ENCODE peak calls at places on chromosomes 13 and 19, in seven cellular contexts. X, Y, W, K, V, U and F are unnamed samples.

GRCh38 chr19:2477141-2477710 is 1.3 kb downstream of the GADD45B start:
- DNase-seq in X (no peak), Y (no peak), W (no peak), K (no peak), V (no peak), U (peak; percentile 34), F (no peak)

GRCh38 chr19:47391510-47392223 is 27.7 kb downstream of the MEIS3 start:
- DNase-seq in X (peak; percentile 58), Y (peak; percentile 83), W (peak; percentile 49), K (peak; percentile 12), V (peak; percentile 89), U (peak; percentile 66), F (peak; percentile 60)

GRCh38 chr19:14511245-14511625 is 7.0 kb downstream of the DNAJB1 start:
- DNase-seq in X (no peak), Y (no peak), W (no peak), K (no peak), V (no peak), U (no peak), F (no peak)

GRCh38 chr19:35138305-35138799 is 272 bp upstream of the FXYD1 start:
- DNase-seq in X (no peak), Y (no peak), W (no peak), K (no peak), V (no peak), U (no peak), F (no peak)

GRCh38 chr13:95553271-95553588 is 710 bp downstream of the CLDN10 start:
- DNase-seq in X (no peak), Y (no peak), W (no peak), K (no peak), V (no peak), U (no peak), F (no peak)

GRCh38 chr13:112342841-112343361 is 33.3 kb upstream of the SPACA7 start:
- DNase-seq in X (no peak), Y (no peak), W (no peak), K (no peak), V (no peak), U (no peak), F (no peak)

GRCh38 chr19:41595258-41595889 is 19.4 kb downstream of the CEACAM21 start:
- DNase-seq in X (peak; percentile 61), Y (peak; percentile 80), W (peak; percentile 74), K (peak; percentile 40), V (no peak), U (peak; percentile 74), F (peak; percentile 95)

GRCh38 chr13:26186141-26186870 is 35.8 kb downstream of the RNF6 start:
- DNase-seq in X (peak; percentile 83), Y (peak; percentile 88), W (peak; percentile 65), K (peak; percentile 66), V (peak; percentile 91), U (peak; percentile 89), F (peak; percentile 92)

GRCh38 chr13:39888865-39889810 is 233.7 kb downstream of the COG6 start:
- DNase-seq in X (no peak), Y (no peak), W (no peak), K (no peak), V (no peak), U (no peak), F (peak; percentile 43)

GRCh38 chr13:79267560-79267959 is 138.5 kb downstream of the RBM26 start:
- DNase-seq in X (no peak), Y (no peak), W (no peak), K (no peak), V (no peak), U (no peak), F (no peak)

GRCh38 chr13:112442483-112443090 is 66.4 kb downstream of the SPACA7 start:
- DNase-seq in X (no peak), Y (no peak), W (no peak), K (no peak), V (no peak), U (peak; percentile 5), F (no peak)

GRCh38 chr19:11176466-11177193 is 20.7 kb downstream of the KANK2 start:
- DNase-seq in X (no peak), Y (no peak), W (no peak), K (no peak), V (no peak), U (no peak), F (no peak)

GRCh38 chr19:29858000-29858596 is 46.3 kb downstream of the CCNE1 start:
- DNase-seq in X (no peak), Y (peak; percentile 66), W (no peak), K (no peak), V (no peak), U (no peak), F (no peak)

GRCh38 chr19:19661675-19662251 is 1.7 kb downstream of the ATP13A1 start:
- DNase-seq in X (peak; percentile 66), Y (peak; percentile 51), W (no peak), K (peak; percentile 93), V (no peak), U (no peak), F (no peak)

GRCh38 chr19:1974381-1975066 is 33.6 kb downstream of the CSNK1G2 start:
- DNase-seq in X (no peak), Y (no peak), W (no peak), K (no peak), V (no peak), U (no peak), F (no peak)

GRCh38 chr19:57769345-57770131 is at the start of gene ZNF586:
- DNase-seq in X (no peak), Y (peak; percentile 95), W (peak; percentile 63), K (peak; percentile 72), V (peak; percentile 89), U (peak; percentile 93), F (peak; percentile 92)

GRCh38 chr13:96490590-96490989 is 400.7 kb downstream of the HS6ST3 start:
- DNase-seq in X (no peak), Y (no peak), W (no peak), K (no peak), V (no peak), U (no peak), F (no peak)

GRCh38 chr19:4557971-4558941 is 1.2 kb downstream of the SEMA6B start:
- DNase-seq in X (no peak), Y (peak; percentile 63), W (no peak), K (no peak), V (no peak), U (no peak), F (peak; percentile 61)

GRCh38 chr13:93794197-93794885 is 567.7 kb downstream of the GPC6 start:
- DNase-seq in X (no peak), Y (no peak), W (no peak), K (no peak), V (no peak), U (peak; percentile 42), F (no peak)

DNA sequence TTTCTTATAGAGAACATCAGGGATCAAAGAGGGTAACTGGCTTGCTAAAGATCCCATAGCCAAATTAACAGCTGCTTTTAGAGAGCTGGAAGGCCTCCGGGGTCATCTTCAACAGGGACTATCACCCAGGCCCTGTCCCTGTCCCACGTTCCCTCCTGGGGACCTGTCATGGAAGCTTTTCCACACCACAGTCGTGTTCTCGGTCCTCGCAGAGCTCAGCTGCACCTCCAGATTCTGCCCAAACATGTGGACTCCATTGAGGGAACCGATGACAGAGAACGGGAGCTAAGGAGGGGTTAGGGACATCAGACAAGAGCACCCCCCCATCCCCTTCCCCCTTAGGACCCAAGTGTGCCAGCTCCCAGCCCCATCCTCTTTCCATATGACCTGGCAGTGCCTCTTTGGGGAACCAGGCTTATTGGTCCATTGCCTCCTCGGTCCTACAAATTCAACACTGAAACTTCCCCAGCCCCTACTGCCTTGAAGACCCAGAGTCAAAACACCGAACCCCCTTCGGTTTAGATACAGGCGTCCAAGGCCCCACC is 568 bp downstream of the FUZ start:
- DNase-seq in X (no peak), Y (no peak), W (no peak), K (no peak), V (no peak), U (no peak), F (no peak)
- H3K9ac ChIP-seq in X (no peak overlapping the region), Y (peak overlapping the region; percentile 89), W (no peak overlapping the region), K (peak overlapping the region; percentile 76), V (peak overlapping the region; percentile 36), U (peak overlapping the region; percentile 55), F (peak overlapping the region; percentile 95)

GRCh38 chr13:21476893-21477472 is 17.9 kb upstream of the ZDHHC20 start:
- DNase-seq in X (peak; percentile 64), Y (peak; percentile 81), W (peak; percentile 76), K (peak; percentile 50), V (peak; percentile 90), U (peak; percentile 74), F (peak; percentile 75)
- TF ChIP-seq POLR2A in X (no peak), Y (no peak), W (no peak), K (peak; percentile 42), V (no peak), U (no peak), F (no peak)

GRCh38 chr13:102610296-102610895 is 13.6 kb downstream of the TPP2 start:
- DNase-seq in X (no peak), Y (no peak), W (no peak), K (no peak), V (no peak), U (no peak), F (no peak)
- H3K4me2 ChIP-seq in X (no peak overlapping the region), Y (no peak overlapping the region), W (no peak overlapping the region), K (no peak overlapping the region), V (no peak overlapping the region), U (no peak overlapping the region), F (no peak overlapping the region)

GRCh38 chr19:38361633-38362075 is 12.7 kb upstream of the PSMD8 start:
- DNase-seq in X (peak; percentile 66), Y (peak; percentile 91), W (peak; percentile 73), K (no peak), V (peak; percentile 78), U (peak; percentile 57), F (peak; percentile 65)
- H3K9ac ChIP-seq in X (no peak overlapping the region), Y (peak overlapping the region; percentile 88), W (peak overlapping the region; percentile 46), K (no peak overlapping the region), V (no peak overlapping the region), U (no peak overlapping the region), F (no peak overlapping the region)